ENCODE peak calls at places on chromosomes 3 and 15, in six cellular contexts. One of them, this sample, is unnamed.

GRCh38 chr3:37601832-37602231 is 259.8 kb upstream of the CTDSPL start:
- DNase-seq in HuH-7: no peak
- DNase-seq in CD4-positive, alpha-beta T cell: no peak
- DNase-seq in PC-3: no peak
- DNase-seq in nephron progenitor cell: no peak
- DNase-seq in activated CD4-positive, alpha-beta T cell treated with anti-CD3 and anti-CD28 coated beads, Interleukin-2, amount 50 U/mL, for 24 hours: no peak
- DNase-seq in this sample: no peak

GRCh38 chr15:75032391-75032790 is 9.0 kb downstream of the PPCDC start:
- DNase-seq in activated CD4-positive, alpha-beta T cell treated with anti-CD3 and anti-CD28 coated beads, Interleukin-2, amount 50 U/mL, for 24 hours: no peak
- DNase-seq in PC-3: no peak
- DNase-seq in nephron progenitor cell: no peak
- DNase-seq in CD4-positive, alpha-beta T cell: no peak
- DNase-seq in HuH-7: no peak
- DNase-seq in this sample: no peak

GRCh38 chr3:137471553-137472204 is 292.4 kb upstream of the SOX14 start:
- DNase-seq in CD4-positive, alpha-beta T cell: no peak
- DNase-seq in activated CD4-positive, alpha-beta T cell treated with anti-CD3 and anti-CD28 coated beads, Interleukin-2, amount 50 U/mL, for 24 hours: no peak
- DNase-seq in PC-3: no peak
- DNase-seq in HuH-7: no peak
- DNase-seq in nephron progenitor cell: no peak
- DNase-seq in this sample: no peak

GRCh38 chr3:150074277-150074676 is 103.6 kb upstream of the PFN2 start:
- DNase-seq in PC-3: no peak
- DNase-seq in CD4-positive, alpha-beta T cell: no peak
- DNase-seq in activated CD4-positive, alpha-beta T cell treated with anti-CD3 and anti-CD28 coated beads, Interleukin-2, amount 50 U/mL, for 24 hours: no peak
- DNase-seq in nephron progenitor cell: no peak
- DNase-seq in HuH-7: no peak
- DNase-seq in this sample: no peak

GRCh38 chr3:188526057-188526456 is 372.1 kb downstream of the LPP start:
- DNase-seq in CD4-positive, alpha-beta T cell: no peak
- DNase-seq in HuH-7: no peak
- DNase-seq in activated CD4-positive, alpha-beta T cell treated with anti-CD3 and anti-CD28 coated beads, Interleukin-2, amount 50 U/mL, for 24 hours: no peak
- DNase-seq in nephron progenitor cell: no peak
- DNase-seq in PC-3: peak
- DNase-seq in this sample: no peak

GRCh38 chr15:59313703-59314332 is 58.9 kb downstream of the MYO1E start:
- DNase-seq in PC-3: peak
- DNase-seq in nephron progenitor cell: no peak
- DNase-seq in activated CD4-positive, alpha-beta T cell treated with anti-CD3 and anti-CD28 coated beads, Interleukin-2, amount 50 U/mL, for 24 hours: no peak
- DNase-seq in HuH-7: peak
- DNase-seq in CD4-positive, alpha-beta T cell: no peak
- DNase-seq in this sample: no peak

GRCh38 chr3:156513619-156514018 is 41.3 kb downstream of the SSR3 start:
- DNase-seq in activated CD4-positive, alpha-beta T cell treated with anti-CD3 and anti-CD28 coated beads, Interleukin-2, amount 50 U/mL, for 24 hours: no peak
- DNase-seq in nephron progenitor cell: no peak
- DNase-seq in CD4-positive, alpha-beta T cell: no peak
- DNase-seq in PC-3: peak
- DNase-seq in HuH-7: no peak
- DNase-seq in this sample: no peak

GRCh38 chr15:88959445-88959844 is 46.3 kb upstream of the MFGE8 start:
- DNase-seq in nephron progenitor cell: no peak
- DNase-seq in HuH-7: no peak
- DNase-seq in CD4-positive, alpha-beta T cell: no peak
- DNase-seq in PC-3: no peak
- DNase-seq in activated CD4-positive, alpha-beta T cell treated with anti-CD3 and anti-CD28 coated beads, Interleukin-2, amount 50 U/mL, for 24 hours: no peak
- DNase-seq in this sample: no peak